ENCODE peak calls at places on chromosomes 2 and 18, in six cellular contexts. Z, C, D, K, M and R are unnamed samples. For H3K4me1 and H3K27me3, the result is how much of the 10 kb centered on the place peaks cover.

GRCh38 chr2:53512071-53512841 is 255.3 kb upstream of the CHAC2 start:
- DNase-seq in Z (peak), M (no peak), C (peak), D (peak), K (no peak), R (peak)

GRCh38 chr2:240589381-240589780 is 2.8 kb downstream of the CAPN10 start:
- DNase-seq in C (no peak), K (no peak), D (no peak), M (no peak), Z (no peak), R (peak)

GRCh38 chr18:72840109-72840508 is 27.7 kb downstream of the NETO1 start:
- DNase-seq in K (no peak), C (no peak), Z (no peak), D (no peak), M (no peak), R (no peak)

GRCh38 chr18:8946046-8946838 is 156.3 kb upstream of the NDUFV2 start:
- DNase-seq in C (no peak), D (peak), Z (peak), M (no peak), K (no peak), R (peak)

GRCh38 chr2:132416080-132416911 is at the start of gene GPR39:
- DNase-seq in Z (peak), C (peak), D (peak), M (peak), K (peak), R (peak)

GRCh38 chr2:88626171-88627054 is 851 bp downstream of the EIF2AK3 start:
- DNase-seq in K (no peak), Z (peak), C (peak), D (no peak), M (peak), R (no peak)

GRCh38 chr2:144999040-144999875 is 479.3 kb upstream of the ZEB2 start:
- DNase-seq in M (no peak), D (peak), C (no peak), K (no peak), Z (no peak), R (no peak)

GRCh38 chr18:26456070-26456491 is 92.3 kb downstream of the KCTD1 start:
- DNase-seq in M (no peak), Z (peak), C (no peak), D (no peak), K (no peak), R (no peak)

GRCh38 chr2:241157841-241158545 is 7.7 kb downstream of the PPP1R7 start:
- DNase-seq in D (peak), C (no peak), K (no peak), Z (no peak), M (no peak), R (no peak)

GRCh38 chr2:45964226-45964841 is 312.9 kb downstream of the PRKCE start:
- DNase-seq in D (peak), M (no peak), K (peak), Z (peak), C (peak), R (no peak)

GRCh38 chr2:238868067-238868524 is 20.2 kb downstream of the TWIST2 start:
- DNase-seq in C (no peak), M (no peak), D (peak), Z (no peak), K (no peak), R (peak)

GRCh38 chr18:46672062-46672970 is 15.3 kb upstream of the LOXHD1 start:
- DNase-seq in M (no peak), K (no peak), C (no peak), Z (no peak), D (peak), R (no peak)

GRCh38 chr2:99662761-99663341 is 173.0 kb upstream of the REV1 start:
- DNase-seq in K (no peak), C (no peak), Z (peak), M (no peak), D (peak), R (peak)

GRCh38 chr18:3799515-3799914 is 349.5 kb downstream of the TGIF1 start:
- DNase-seq in D (peak), Z (no peak), M (no peak), K (no peak), C (no peak), R (no peak)

GRCh38 chr2:202660796-202661195 is 26.0 kb downstream of the FAM117B start:
- DNase-seq in K (no peak), D (no peak), M (no peak), C (no peak), Z (no peak), R (no peak)

DNA sequence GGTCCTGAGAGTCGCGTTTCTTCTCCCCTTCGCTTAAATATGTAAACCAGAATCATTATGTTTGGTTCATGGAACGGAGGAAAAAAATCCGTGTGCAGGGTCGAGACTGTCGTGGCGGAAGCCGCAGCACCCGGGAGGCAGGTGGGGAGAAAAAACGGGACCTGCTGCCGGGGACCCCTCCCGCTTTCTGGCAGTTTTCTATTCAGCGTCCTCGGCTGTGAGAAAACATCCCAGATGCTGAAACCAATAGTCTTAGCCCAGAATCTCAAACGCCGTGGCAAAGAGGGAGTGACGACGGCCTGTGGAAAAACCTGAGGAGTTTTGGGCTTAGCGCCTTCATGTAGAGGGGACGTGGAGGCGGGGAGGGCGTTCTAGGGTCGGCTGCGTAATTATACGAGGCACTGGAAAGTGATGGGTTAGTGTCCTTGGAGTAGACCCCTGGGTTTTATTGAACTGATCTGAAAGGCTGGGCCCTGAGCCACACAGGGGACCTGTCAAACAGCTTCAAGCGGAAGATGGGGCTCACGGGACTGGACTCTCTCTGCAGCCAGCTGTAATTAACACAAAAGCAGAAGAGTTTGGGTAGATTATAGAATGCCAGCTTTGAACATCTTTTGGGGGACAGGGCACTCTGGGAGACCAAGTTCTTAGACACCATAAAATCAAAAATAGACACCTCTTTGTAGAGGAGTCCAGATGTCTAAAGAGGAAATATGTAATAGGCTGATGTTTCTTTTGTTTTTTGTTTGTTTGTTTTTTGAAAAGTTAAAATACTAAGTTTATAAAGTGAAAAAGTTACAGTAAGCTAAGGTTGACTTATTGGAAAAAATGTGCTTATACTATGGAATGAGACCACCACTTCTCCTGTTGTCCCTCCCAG is 834 bp upstream of the BUB1 start:
- DNase-seq in K (no peak), C (peak), Z (peak), M (peak), D (peak), R (peak)
- H2AFZ ChIP-seq in K (peak), C (peak), Z (peak), M (peak), D (peak), R (peak)

DNA sequence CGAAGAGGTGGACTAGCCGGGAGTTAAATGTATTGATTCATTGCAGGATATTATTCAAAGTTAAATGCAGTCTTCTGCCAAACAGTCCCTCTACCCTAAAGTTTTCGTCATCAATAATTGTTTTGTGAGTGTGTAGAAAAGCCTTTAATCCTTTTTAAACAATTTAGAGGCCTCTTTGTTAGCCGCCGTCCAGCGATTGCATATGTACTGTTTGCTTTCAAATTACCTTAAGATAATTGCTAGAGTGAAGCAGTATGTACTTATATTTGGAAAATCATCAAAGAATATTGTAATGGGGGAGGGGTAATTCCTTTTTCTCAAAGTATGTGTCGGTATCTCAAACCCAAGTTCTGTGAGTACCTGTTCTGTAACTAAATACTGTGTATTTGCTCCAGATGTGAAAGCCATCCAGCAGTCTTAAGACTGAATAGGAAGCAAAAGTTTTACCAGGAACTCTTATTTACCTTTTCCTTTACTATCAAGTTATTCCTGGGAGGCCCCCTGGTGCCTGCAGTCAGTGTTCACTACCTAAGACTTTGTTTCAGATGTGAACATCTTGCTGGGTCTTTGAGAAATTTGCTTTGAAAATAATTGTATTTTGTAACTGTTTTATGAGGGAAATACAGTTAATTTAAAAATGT is 1.5 kb downstream of the PPP1CB start:
- DNase-seq in Z (peak), K (peak), D (peak), M (no peak), C (peak), R (no peak)
- H3K4me1 ChIP-seq in Z (under half), K (under half), D (under half), M (under half), C (half or more), R (under half)

GRCh38 chr2:150045601-150046000 is 441.9 kb downstream of the RND3 start:
- DNase-seq in M (no peak), Z (peak), C (no peak), D (no peak), K (no peak), R (no peak)

GRCh38 chr2:150051004-150051403 is 436.5 kb downstream of the RND3 start:
- DNase-seq in K (no peak), M (no peak), D (no peak), Z (no peak), C (no peak), R (no peak)

GRCh38 chr2:150052457-150052856 is 435.0 kb downstream of the RND3 start:
- DNase-seq in D (no peak), Z (peak), M (no peak), C (no peak), K (no peak), R (no peak)

GRCh38 chr2:150046211-150046610 is 441.3 kb downstream of the RND3 start:
- DNase-seq in D (peak), K (no peak), Z (peak), C (peak), M (no peak), R (peak)

DNA sequence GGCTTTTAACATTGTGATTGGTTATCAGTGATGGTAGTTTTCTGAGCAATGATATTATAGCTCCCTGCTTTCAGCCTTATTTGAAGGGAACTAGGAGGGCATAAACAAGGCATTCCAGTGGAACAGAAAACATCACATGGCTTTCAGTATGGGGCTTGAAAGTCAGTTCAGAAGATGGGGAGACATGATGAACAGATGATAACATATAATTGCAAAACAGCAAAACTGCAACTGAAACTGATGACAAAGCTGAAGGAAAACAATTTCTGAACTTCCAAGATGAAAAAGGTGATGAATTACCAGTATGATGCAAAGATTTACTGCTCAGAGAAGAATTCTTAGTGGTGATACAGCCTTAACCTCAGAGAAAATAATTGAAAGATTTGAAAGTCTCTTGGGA is 439.7 kb downstream of the RND3 start:
- DNase-seq in D (no peak), C (no peak), M (no peak), K (no peak), Z (no peak), R (no peak)
- H3K27me3 ChIP-seq in D (under half), C (under half), M (under half), K (under half), Z (under half), R (under half)

GRCh38 chr18:56162871-56163270 is 475.5 kb downstream of the TXNL1 start:
- DNase-seq in M (no peak), K (no peak), C (no peak), Z (no peak), D (peak), R (no peak)
- H2AFZ ChIP-seq in M (peak), K (no peak), C (no peak), Z (no peak), D (peak), R (no peak)

DNA sequence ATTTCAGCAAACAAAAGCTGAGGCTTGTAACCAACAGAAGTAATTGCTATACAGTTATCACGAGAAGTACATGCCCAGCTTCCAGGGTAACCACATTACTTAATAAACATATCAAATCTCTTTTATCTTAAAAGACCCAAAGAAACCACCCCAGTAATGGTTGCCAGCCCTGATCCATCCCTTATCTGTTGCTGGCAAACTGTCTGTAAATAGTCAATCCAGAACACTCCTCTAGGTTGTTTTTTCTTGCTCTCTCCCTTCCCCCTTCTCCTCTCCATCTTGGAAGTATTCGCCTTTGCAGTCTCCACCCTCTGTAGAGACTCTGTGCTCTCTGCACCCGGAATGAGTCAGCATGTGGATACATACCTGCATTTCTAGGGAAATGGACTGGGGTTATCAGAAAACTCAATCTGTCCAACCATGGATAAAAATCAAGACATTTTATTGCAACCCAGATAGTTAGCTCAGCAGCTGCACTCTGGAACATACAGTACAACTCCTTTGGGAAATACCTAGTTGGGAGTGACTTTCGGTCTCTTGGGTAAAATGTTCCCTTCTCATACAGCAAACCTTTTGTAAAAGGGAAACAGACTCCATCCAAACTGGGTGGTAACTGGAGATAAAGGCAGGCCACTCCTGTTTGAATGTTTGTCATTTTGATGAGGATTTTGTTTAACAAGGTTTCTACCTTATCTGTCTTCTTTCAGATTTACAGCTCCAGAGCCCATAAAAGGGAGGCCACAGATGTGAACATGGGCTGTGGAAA is 123.5 kb upstream of the FOSL2 start:
- DNase-seq in D (peak), C (peak), M (no peak), Z (peak), K (peak), R (no peak)
- H3K4me1 ChIP-seq in D (under half), C (half or more), M (under half), Z (under half), K (under half), R (under half)

GRCh38 chr18:43279015-43279758 is 1.9 kb upstream of the SYT4 start:
- DNase-seq in D (peak), M (peak), K (no peak), Z (no peak), C (no peak), R (no peak)

GRCh38 chr18:43277164-43277600 is at the start of gene SYT4:
- DNase-seq in K (no peak), Z (peak), D (peak), C (peak), M (peak), R (peak)

GRCh38 chr18:43276471-43276870 is 819 bp downstream of the SYT4 start:
- DNase-seq in D (no peak), K (no peak), M (no peak), C (no peak), Z (no peak), R (no peak)

GRCh38 chr18:43274526-43274925 is 2.8 kb downstream of the SYT4 start:
- DNase-seq in D (no peak), Z (no peak), K (no peak), M (no peak), C (no peak), R (no peak)

DNA sequence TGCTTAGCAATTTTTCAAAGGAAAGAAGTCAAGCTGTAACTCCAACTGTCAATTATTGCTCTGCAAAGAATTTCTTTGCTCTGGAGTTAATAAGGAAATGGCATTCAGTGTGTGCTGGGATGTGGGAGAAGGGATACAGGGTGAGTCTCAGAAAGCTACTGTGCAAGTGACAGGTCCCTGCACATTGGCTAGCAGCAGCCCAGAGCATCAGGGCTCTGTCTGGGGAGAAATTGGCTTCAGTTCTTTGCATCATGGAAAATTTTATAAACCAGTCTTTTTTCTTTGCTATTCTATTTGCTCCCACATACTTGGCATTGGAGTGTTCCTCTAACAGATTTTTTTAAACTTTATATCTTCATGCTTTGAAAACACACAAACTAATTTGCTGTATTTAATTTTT is 1.1 kb upstream of the SYT4 start:
- DNase-seq in M (no peak), Z (no peak), K (no peak), C (no peak), D (no peak), R (no peak)
- H3K27me3 ChIP-seq in M (under half), Z (under half), K (under half), C (under half), D (under half), R (under half)

DNA sequence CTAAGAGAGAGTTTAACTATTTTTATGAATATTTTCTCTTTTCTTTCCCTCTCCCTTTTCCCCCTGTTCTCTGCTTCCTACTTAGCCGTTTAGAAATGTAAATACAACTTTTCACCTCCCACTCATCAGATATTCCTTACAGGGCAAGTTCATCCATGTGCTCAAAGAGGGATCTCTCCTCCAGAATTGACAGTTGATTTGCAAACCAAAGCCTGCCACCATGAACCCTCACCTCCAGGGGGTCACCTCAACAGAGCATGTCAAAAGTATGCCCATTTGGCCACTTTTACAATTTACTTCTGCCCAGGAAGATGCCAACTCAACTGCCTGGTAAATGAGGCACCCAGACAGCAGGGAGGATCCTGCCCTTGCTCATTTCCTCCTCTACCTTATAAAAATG is 149.2 kb upstream of the GYPC start:
- DNase-seq in K (no peak), M (no peak), Z (no peak), C (no peak), D (no peak), R (no peak)
- H2AFZ ChIP-seq in K (no peak), M (peak), Z (no peak), C (no peak), D (no peak), R (no peak)

DNA sequence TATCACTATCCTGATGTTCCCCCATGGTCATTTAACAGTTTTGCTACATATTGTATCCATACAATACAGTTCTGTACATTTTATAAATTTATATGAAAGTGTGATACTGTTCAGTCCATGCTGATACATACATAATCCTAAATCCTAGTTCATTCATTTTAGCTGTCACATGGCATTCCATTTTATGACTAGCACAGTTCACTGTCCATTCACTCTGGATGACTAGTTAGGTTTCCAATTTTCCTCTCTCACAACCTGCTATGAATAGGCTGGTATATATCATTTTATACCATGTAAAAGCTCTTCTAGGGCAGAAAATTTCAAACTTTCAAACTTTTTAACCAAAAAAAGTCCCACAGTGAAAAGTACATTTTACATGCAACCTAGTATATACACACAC is 15.2 kb downstream of the SMAD2 start:
- DNase-seq in D (peak), Z (peak), C (no peak), K (no peak), M (no peak), R (no peak)
- H3K4me1 ChIP-seq in D (under half), Z (under half), C (under half), K (under half), M (under half), R (under half)